ENCODE peak calls at places on chromosome 16, in five cellular contexts. J, L, I, Q and U are unnamed samples.

GRCh38 chr16:70749681-70750601 is 51.0 kb downstream of the VAC14 start:
- DNase-seq in Q (peak), L (no peak), J (no peak), I (no peak), U (no peak)

GRCh38 chr16:53429221-53429943 is 4.9 kb upstream of the RBL2 start:
- DNase-seq in I (no peak), Q (peak), J (no peak), L (peak), U (peak)

GRCh38 chr16:23516366-23517137 is 6.3 kb upstream of the GGA2 start:
- DNase-seq in J (no peak), Q (no peak), L (no peak), I (no peak), U (no peak)

GRCh38 chr16:3850544-3850899 is 30.0 kb downstream of the CREBBP start:
- DNase-seq in L (no peak), I (no peak), J (no peak), Q (no peak), U (no peak)

GRCh38 chr16:80158766-80159165 is 382.0 kb upstream of the DYNLRB2 start:
- DNase-seq in Q (peak), L (peak), J (no peak), I (no peak), U (peak)

GRCh38 chr16:53502331-53503269 is at the start of gene AKTIP:
- DNase-seq in Q (no peak), L (no peak), I (peak), J (no peak), U (peak)

GRCh38 chr16:68490829-68491575 is 42.7 kb upstream of the SMPD3 start:
- DNase-seq in L (peak), J (no peak), I (no peak), Q (peak), U (peak)

GRCh38 chr16:9978160-9978725 is 204.0 kb downstream of the GRIN2A start:
- DNase-seq in J (no peak), Q (no peak), L (no peak), I (no peak), U (no peak)

GRCh38 chr16:87101903-87102302 is 215.3 kb downstream of the C16orf95 start:
- DNase-seq in Q (no peak), I (no peak), J (no peak), L (no peak), U (peak)